ENCODE peak calls at places on chromosome 4, in six cellular contexts. One of them, this sample, is unnamed.

GRCh38 chr4:182862166-182862875 is 54.9 kb downstream of the DCTD start:
- DNase-seq in WTC11: peak; percentile 51
- DNase-seq in DND-41: no peak
- DNase-seq in RWPE1: no peak
- DNase-seq in HCT116: no peak
- DNase-seq in right lobe of liver: no peak
- DNase-seq in this sample: no peak

GRCh38 chr4:71259305-71259704 is 79.5 kb upstream of the SLC4A4 start:
- DNase-seq in WTC11: no peak
- DNase-seq in DND-41: no peak
- DNase-seq in RWPE1: no peak
- DNase-seq in HCT116: no peak
- DNase-seq in right lobe of liver: no peak
- DNase-seq in this sample: no peak

GRCh38 chr4:52376107-52376704 is 282.9 kb downstream of the USP46 start:
- DNase-seq in WTC11: no peak
- DNase-seq in DND-41: peak; percentile 29
- DNase-seq in RWPE1: peak; percentile 26
- DNase-seq in HCT116: peak; percentile 33
- DNase-seq in right lobe of liver: no peak
- DNase-seq in this sample: peak; percentile 14

GRCh38 chr4:13837228-13837627 is 209.7 kb upstream of the BOD1L1 start:
- DNase-seq in WTC11: no peak
- DNase-seq in DND-41: no peak
- DNase-seq in RWPE1: no peak
- DNase-seq in HCT116: no peak
- DNase-seq in right lobe of liver: no peak
- DNase-seq in this sample: no peak

GRCh38 chr4:40038972-40039371 is 17.7 kb upstream of the N4BP2 start:
- DNase-seq in WTC11: no peak
- DNase-seq in DND-41: no peak
- DNase-seq in RWPE1: peak; percentile 62
- DNase-seq in HCT116: no peak
- DNase-seq in right lobe of liver: no peak
- DNase-seq in this sample: no peak

GRCh38 chr4:8745036-8745827 is 126.4 kb downstream of the HMX1 start:
- DNase-seq in WTC11: no peak
- DNase-seq in DND-41: no peak
- DNase-seq in RWPE1: no peak
- DNase-seq in HCT116: no peak
- DNase-seq in right lobe of liver: peak; percentile 42
- DNase-seq in this sample: no peak

GRCh38 chr4:64538219-64538618 is 129.0 kb upstream of the TECRL start:
- DNase-seq in WTC11: peak; percentile 56
- DNase-seq in DND-41: no peak
- DNase-seq in RWPE1: no peak
- DNase-seq in HCT116: no peak
- DNase-seq in right lobe of liver: no peak
- DNase-seq in this sample: no peak

GRCh38 chr4:1743551-1743950 is 22.2 kb downstream of the TACC3 start:
- DNase-seq in WTC11: no peak
- DNase-seq in DND-41: no peak
- DNase-seq in RWPE1: no peak
- DNase-seq in HCT116: no peak
- DNase-seq in right lobe of liver: no peak
- DNase-seq in this sample: no peak

GRCh38 chr4:80266902-80267380 is 477 bp downstream of the FGF5 start:
- DNase-seq in WTC11: peak; percentile 38
- DNase-seq in DND-41: no peak
- DNase-seq in RWPE1: peak; percentile 31
- DNase-seq in HCT116: no peak
- DNase-seq in right lobe of liver: no peak
- DNase-seq in this sample: no peak

GRCh38 chr4:3863841-3864734 is 97.9 kb downstream of the ADRA2C start:
- DNase-seq in WTC11: peak; percentile 16
- DNase-seq in DND-41: no peak
- DNase-seq in RWPE1: no peak
- DNase-seq in HCT116: no peak
- DNase-seq in right lobe of liver: no peak
- DNase-seq in this sample: no peak

GRCh38 chr4:186149872-186150271 is 41.5 kb upstream of the CYP4V2 start:
- DNase-seq in WTC11: no peak
- DNase-seq in DND-41: peak; percentile 30
- DNase-seq in RWPE1: no peak
- DNase-seq in HCT116: no peak
- DNase-seq in right lobe of liver: peak; percentile 67
- DNase-seq in this sample: peak; percentile 89

DNA sequence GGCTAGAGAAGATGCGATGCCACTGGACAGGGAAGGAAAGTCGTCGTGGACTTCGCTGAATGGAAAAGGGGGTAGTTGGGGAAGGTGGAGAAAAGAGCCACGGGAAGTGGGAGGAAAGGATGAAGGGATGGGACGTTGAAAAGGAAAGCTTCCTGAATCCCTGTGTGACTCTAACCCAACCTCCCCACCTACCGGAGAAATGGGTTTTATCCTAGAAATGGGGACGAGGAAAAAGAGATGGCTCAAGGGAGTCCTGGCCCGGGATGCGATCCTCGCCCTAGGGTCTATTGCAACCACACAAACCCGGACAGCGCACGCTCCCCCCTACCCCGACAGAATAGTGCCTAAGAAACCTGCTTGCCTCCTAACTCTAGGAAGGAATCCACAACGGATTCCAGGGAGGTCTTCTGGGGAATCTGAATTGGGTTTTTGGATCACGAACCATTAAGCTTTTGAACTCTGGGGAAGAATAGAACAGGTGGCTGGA is 738 bp upstream of the TSPAN5 start:
- DNase-seq in WTC11: peak; percentile 43
- DNase-seq in DND-41: no peak
- DNase-seq in RWPE1: peak; percentile 27
- DNase-seq in HCT116: no peak
- DNase-seq in right lobe of liver: no peak
- DNase-seq in this sample: no peak
- TF ChIP-seq CTCF in WTC11: no peak
- TF ChIP-seq CTCF in DND-41: no peak
- TF ChIP-seq CTCF in RWPE1: no peak
- TF ChIP-seq CTCF in HCT116: no peak
- TF ChIP-seq CTCF in right lobe of liver: no peak
- TF ChIP-seq CTCF in this sample: no peak

DNA sequence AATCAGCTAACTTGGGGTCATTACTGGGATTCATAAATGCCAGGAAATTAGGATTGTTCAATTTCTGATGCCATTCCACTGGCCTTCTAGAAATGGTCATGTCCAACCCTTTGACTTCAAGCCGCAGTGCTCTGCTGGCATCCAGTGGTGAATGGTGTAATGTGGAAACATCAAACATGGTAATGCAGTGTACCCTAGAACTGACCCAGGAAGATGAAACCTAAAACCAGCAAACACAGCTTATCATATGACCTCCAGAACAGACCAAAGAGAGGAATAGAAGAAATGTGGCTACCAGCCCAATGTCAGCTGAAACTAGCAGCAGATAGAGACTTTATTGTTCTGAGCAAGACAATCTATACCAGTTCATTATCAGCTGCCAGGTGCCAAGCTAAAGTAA is 13.8 kb downstream of the CXCL13 start:
- DNase-seq in WTC11: no peak
- DNase-seq in DND-41: no peak
- DNase-seq in RWPE1: no peak
- DNase-seq in HCT116: no peak
- DNase-seq in right lobe of liver: peak; percentile 66
- DNase-seq in this sample: peak; percentile 56
- TF ChIP-seq CTCF in WTC11: no peak
- TF ChIP-seq CTCF in DND-41: no peak
- TF ChIP-seq CTCF in RWPE1: no peak
- TF ChIP-seq CTCF in HCT116: no peak
- TF ChIP-seq CTCF in right lobe of liver: peak; percentile 18
- TF ChIP-seq CTCF in this sample: no peak

GRCh38 chr4:111602848-111603247 is 542.4 kb upstream of the FAM241A start:
- DNase-seq in WTC11: no peak
- DNase-seq in DND-41: no peak
- DNase-seq in RWPE1: peak; percentile 1
- DNase-seq in HCT116: peak; percentile 21
- DNase-seq in right lobe of liver: no peak
- DNase-seq in this sample: no peak
- TF ChIP-seq CTCF in WTC11: no peak
- TF ChIP-seq CTCF in DND-41: peak; percentile 12
- TF ChIP-seq CTCF in RWPE1: no peak
- TF ChIP-seq CTCF in HCT116: peak; percentile 55
- TF ChIP-seq CTCF in right lobe of liver: no peak
- TF ChIP-seq CTCF in this sample: no peak

DNA sequence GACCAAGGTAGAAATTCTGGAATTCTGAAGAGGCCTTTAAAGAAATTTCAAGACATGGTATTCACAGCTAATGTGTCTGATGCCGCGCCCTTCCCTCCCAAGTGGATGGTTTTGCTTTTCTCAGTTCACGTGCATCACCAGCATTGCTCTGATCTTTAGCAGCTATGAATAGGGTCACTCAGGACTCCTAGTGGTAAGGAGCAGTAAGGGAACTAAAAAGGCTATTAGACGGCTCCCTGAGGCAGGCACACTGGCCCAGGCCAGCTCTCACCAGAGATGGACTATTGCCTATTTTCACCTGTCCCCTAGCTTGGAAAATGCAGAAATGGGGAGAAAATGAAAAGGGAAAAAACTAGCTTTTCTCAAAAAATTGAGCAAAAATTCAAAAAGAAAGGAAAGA is 447.5 kb upstream of the RASGEF1B start:
- DNase-seq in WTC11: peak; percentile 16
- DNase-seq in DND-41: no peak
- DNase-seq in RWPE1: peak; percentile 9
- DNase-seq in HCT116: peak; percentile 12
- DNase-seq in right lobe of liver: no peak
- DNase-seq in this sample: peak; percentile 22
- TF ChIP-seq CTCF in WTC11: peak; percentile 43
- TF ChIP-seq CTCF in DND-41: peak; percentile 30
- TF ChIP-seq CTCF in RWPE1: no peak
- TF ChIP-seq CTCF in HCT116: peak; percentile 49
- TF ChIP-seq CTCF in right lobe of liver: peak; percentile 34
- TF ChIP-seq CTCF in this sample: peak; percentile 27

GRCh38 chr4:103032575-103032974 is 13.1 kb upstream of the SLC9B1 start:
- DNase-seq in WTC11: peak; percentile 60
- DNase-seq in DND-41: peak; percentile 24
- DNase-seq in RWPE1: peak; percentile 12
- DNase-seq in HCT116: peak; percentile 24
- DNase-seq in right lobe of liver: no peak
- DNase-seq in this sample: peak; percentile 42
- TF ChIP-seq CTCF in WTC11: peak; percentile 67
- TF ChIP-seq CTCF in DND-41: peak; percentile 66
- TF ChIP-seq CTCF in RWPE1: no peak
- TF ChIP-seq CTCF in HCT116: peak; percentile 73
- TF ChIP-seq CTCF in right lobe of liver: peak; percentile 36
- TF ChIP-seq CTCF in this sample: peak; percentile 53

DNA sequence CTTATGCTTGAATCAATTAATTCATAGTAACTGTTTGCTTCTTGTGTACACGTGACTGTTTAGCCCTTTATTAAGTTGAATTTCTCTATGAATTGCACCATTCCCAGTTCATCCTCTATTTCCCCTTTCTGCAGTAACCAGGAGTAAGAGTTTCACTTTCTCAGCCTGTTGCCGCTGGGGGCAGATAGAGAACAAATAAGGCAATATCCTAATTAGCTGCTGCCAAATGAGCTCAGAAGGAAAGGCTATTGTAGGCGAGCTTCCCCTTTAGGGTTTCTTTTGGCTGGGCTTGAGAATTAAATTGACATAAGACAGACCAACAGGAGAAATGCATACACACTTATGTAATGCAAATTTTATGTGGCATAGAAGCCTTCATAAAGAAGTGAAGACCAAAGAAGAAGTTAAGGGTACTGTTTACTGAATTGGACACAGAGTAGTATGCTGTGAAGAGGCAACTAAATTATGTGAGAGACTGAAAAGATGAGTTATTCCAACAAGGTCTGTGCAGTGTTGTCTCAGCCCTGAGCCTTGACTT is 1594.7 kb downstream of the TECRL start:
- DNase-seq in WTC11: no peak
- DNase-seq in DND-41: no peak
- DNase-seq in RWPE1: no peak
- DNase-seq in HCT116: no peak
- DNase-seq in right lobe of liver: no peak
- DNase-seq in this sample: no peak
- TF ChIP-seq CTCF in WTC11: no peak
- TF ChIP-seq CTCF in DND-41: no peak
- TF ChIP-seq CTCF in RWPE1: no peak
- TF ChIP-seq CTCF in HCT116: no peak
- TF ChIP-seq CTCF in right lobe of liver: no peak
- TF ChIP-seq CTCF in this sample: no peak